ENCODE peak calls at places on chromosomes 12 and 14, in nine cellular contexts. E is CD4-positive, CD25-positive, alpha-beta regulatory T cell; W is fibroblast of mammary gland; Z is cerebellar cortex; I is choroid plexus epithelial cell; K is cardiac fibroblast; L is adipocyte; O is foreskin fibroblast; G is NCI-H2029 treated with DMSO at 0.1 percent for 48 hours. Q is an unnamed sample.

GRCh38 chr12:64673490-64674169 is 63.3 kb downstream of the RASSF3 start:
- DNase-seq in W (no peak), G (peak), I (peak), K (no peak), Z (no peak), E (no peak), O (no peak), L (no peak), Q (no peak)

GRCh38 chr12:38736821-38737220 is 168.6 kb downstream of the CPNE8 start:
- DNase-seq in Z (no peak), L (no peak), E (no peak), G (no peak), O (no peak), I (peak), W (no peak), K (peak), Q (no peak)

GRCh38 chr14:61125314-61126082 is 144.5 kb downstream of the SLC38A6 start:
- DNase-seq in E (no peak), O (no peak), K (no peak), L (no peak), Z (no peak), W (no peak), I (no peak), G (no peak), Q (no peak)

GRCh38 chr12:23895792-23896218 is 53.7 kb downstream of the SOX5 start:
- DNase-seq in I (peak), E (no peak), G (peak), Z (peak), K (peak), L (no peak), W (no peak), O (no peak), Q (no peak)

GRCh38 chr12:128586630-128587029 is 237.1 kb downstream of the SLC15A4 start:
- DNase-seq in O (no peak), Z (peak), L (no peak), I (no peak), G (no peak), K (no peak), E (no peak), W (no peak), Q (no peak)

GRCh38 chr12:2292560-2292959 is 239.8 kb downstream of the CACNA1C start:
- DNase-seq in W (no peak), L (no peak), O (no peak), K (no peak), E (no peak), G (no peak), I (no peak), Z (no peak), Q (no peak)

GRCh38 chr14:78863143-78863542 is 693.0 kb downstream of the NRXN3 start:
- DNase-seq in Z (no peak), O (peak), L (peak), K (peak), E (no peak), I (peak), G (no peak), W (peak), Q (no peak)

GRCh38 chr14:24813089-24813815 is 179.3 kb upstream of the GZMB start:
- DNase-seq in Z (no peak), L (no peak), G (no peak), I (no peak), W (no peak), E (no peak), O (no peak), K (no peak), Q (no peak)

GRCh38 chr12:63023926-63024325 is 89.0 kb upstream of the PPM1H start:
- DNase-seq in O (no peak), I (peak), K (no peak), W (no peak), Z (no peak), G (no peak), L (no peak), E (no peak), Q (no peak)

GRCh38 chr12:70849265-70849960 is 71.1 kb downstream of the PTPRR start:
- DNase-seq in W (peak), G (no peak), K (peak), O (peak), E (no peak), I (peak), L (peak), Z (peak), Q (no peak)

GRCh38 chr12:32651151-32651955 is 27.7 kb upstream of the DNM1L start:
- DNase-seq in Z (no peak), K (no peak), G (no peak), O (no peak), E (no peak), L (no peak), I (no peak), W (no peak), Q (no peak)

GRCh38 chr14:47186491-47186890 is 488.9 kb downstream of the MDGA2 start:
- DNase-seq in I (peak), G (no peak), Z (no peak), E (no peak), K (no peak), W (peak), O (no peak), L (no peak), Q (no peak)

GRCh38 chr12:11014234-11014633 is 8.2 kb downstream of the TAS2R19 start:
- DNase-seq in W (peak), O (no peak), L (no peak), G (no peak), Z (no peak), I (peak), K (peak), E (no peak), Q (no peak)

GRCh38 chr12:128685903-128686475 is 137.8 kb downstream of the SLC15A4 start:
- DNase-seq in W (no peak), L (no peak), I (no peak), G (no peak), K (no peak), O (no peak), Z (peak), E (no peak), Q (no peak)

GRCh38 chr12:110538869-110539622 is 36.9 kb downstream of the RAD9B start:
- DNase-seq in G (peak), E (no peak), Z (no peak), W (no peak), L (no peak), K (no peak), O (no peak), I (no peak), Q (no peak)

GRCh38 chr14:104924421-104925213 is at the start of gene PLD4:
- DNase-seq in K (no peak), L (no peak), O (no peak), W (no peak), G (no peak), E (no peak), I (no peak), Z (no peak), Q (no peak)

GRCh38 chr14:40099316-40099715 is 667.1 kb upstream of the FBXO33 start:
- DNase-seq in K (no peak), E (no peak), Z (no peak), O (no peak), L (no peak), G (no peak), W (no peak), I (no peak), Q (no peak)

GRCh38 chr12:55842681-55843429 is at the start of gene MMP19:
- DNase-seq in I (peak), K (peak), G (no peak), O (peak), Z (no peak), W (peak), L (peak), E (no peak), Q (no peak)

GRCh38 chr12:120092531-120093335 is 23.8 kb downstream of the RAB35 start:
- DNase-seq in E (no peak), L (no peak), W (no peak), O (no peak), Z (no peak), K (no peak), I (no peak), G (no peak), Q (no peak)

GRCh38 chr12:54606556-54606955 is 18.1 kb upstream of the PPP1R1A start:
- DNase-seq in I (no peak), Z (no peak), E (no peak), G (no peak), O (no peak), L (no peak), W (no peak), K (no peak), Q (no peak)

GRCh38 chr14:100692859-100693558 is 33.7 kb upstream of the DLK1 start:
- DNase-seq in K (peak), O (peak), L (peak), Z (no peak), E (no peak), G (peak), I (peak), W (peak), Q (no peak)

GRCh38 chr12:65631621-65632111 is 192.6 kb upstream of the HMGA2 start:
- DNase-seq in E (no peak), Z (no peak), K (peak), G (no peak), O (peak), L (peak), I (peak), W (peak), Q (no peak)

GRCh38 chr14:25001096-25001982 is 48.6 kb downstream of the STXBP6 start:
- DNase-seq in E (no peak), K (peak), W (peak), O (peak), L (peak), Z (no peak), G (no peak), I (no peak), Q (no peak)

GRCh38 chr12:62210422-62210821 is 49.8 kb upstream of the USP15 start:
- DNase-seq in I (peak), G (no peak), W (peak), O (peak), L (peak), K (peak), E (peak), Z (peak), Q (peak)

GRCh38 chr12:40010899-40011774 is 94.7 kb downstream of the SLC2A13 start:
- DNase-seq in W (peak), G (no peak), I (peak), K (peak), E (peak), O (peak), Z (peak), L (peak), Q (peak)

GRCh38 chr14:89029961-89030694 is 205.7 kb downstream of the TTC8 start:
- DNase-seq in O (no peak), G (no peak), K (no peak), E (no peak), L (no peak), Z (no peak), W (no peak), I (no peak), Q (no peak)

GRCh38 chr12:91818236-91819131 is 327.2 kb downstream of the BTG1 start:
- DNase-seq in O (peak), E (no peak), I (no peak), L (peak), K (no peak), G (peak), Z (no peak), W (peak), Q (no peak)

GRCh38 chr12:6039894-6040601 is 84.4 kb downstream of the VWF start:
- DNase-seq in L (peak), G (no peak), E (peak), W (peak), I (peak), K (peak), O (peak), Z (peak), Q (peak)

GRCh38 chr12:13293086-13293485 is 96.6 kb downstream of the EMP1 start:
- DNase-seq in G (no peak), L (peak), Z (no peak), O (no peak), E (no peak), I (peak), W (peak), K (peak), Q (no peak)

GRCh38 chr12:130953783-130954543 is at the start of gene ADGRD1:
- DNase-seq in I (peak), G (no peak), E (no peak), K (peak), O (peak), W (peak), Z (no peak), L (peak), Q (no peak)

GRCh38 chr14:101186544-101186943 is 283.0 kb upstream of the RTL1 start:
- DNase-seq in Z (no peak), G (no peak), W (no peak), O (no peak), I (no peak), L (no peak), E (no peak), K (no peak), Q (no peak)

GRCh38 chr14:91419044-91419397 is 1.4 kb upstream of the CCDC88C start:
- DNase-seq in W (no peak), Z (no peak), O (no peak), K (no peak), G (no peak), E (peak), L (peak), I (no peak), Q (no peak)

GRCh38 chr12:19234171-19234704 is 104.7 kb downstream of the PLEKHA5 start:
- DNase-seq in G (no peak), W (peak), E (no peak), K (peak), O (no peak), Z (no peak), L (peak), I (peak), Q (no peak)

GRCh38 chr12:14612895-14613294 is 45.2 kb upstream of the PLBD1 start:
- DNase-seq in I (no peak), Z (no peak), O (no peak), E (no peak), W (no peak), L (no peak), G (no peak), K (no peak), Q (no peak)

Q was measured in immature natural killer cell.